ENCODE peak calls at places on chromosome 5, in five cellular contexts. A is AG09309, I is fibroblast of mammary gland, T is Caco-2, F is kidney epithelial cell. Q is an unnamed sample.

GRCh38 chr5:39569857-39570256 is 145.1 kb upstream of the DAB2 start:
- DNase-seq in A (no peak), I (no peak), F (no peak), T (no peak), Q (no peak)

GRCh38 chr5:171813270-171813669 is 27.7 kb downstream of the SMIM23 start:
- DNase-seq in I (no peak), F (no peak), A (no peak), T (no peak), Q (no peak)

GRCh38 chr5:113505181-113505580 is 8.3 kb upstream of the YTHDC2 start:
- DNase-seq in A (no peak), I (no peak), F (no peak), T (no peak), Q (no peak)

GRCh38 chr5:112862085-112862484 is 998 bp downstream of the SRP19 start:
- DNase-seq in A (no peak), T (no peak), I (no peak), F (no peak), Q (no peak)

GRCh38 chr5:147504001-147504400 is 5.9 kb downstream of the DPYSL3 start:
- DNase-seq in A (peak), T (no peak), I (peak), F (no peak), Q (peak)

GRCh38 chr5:95178046-95178651 is 106.7 kb downstream of the MCTP1 start:
- DNase-seq in A (no peak), T (peak), F (peak), I (peak), Q (peak)

GRCh38 chr5:132059696-132060500 is 557 bp upstream of the IL3 start:
- DNase-seq in I (no peak), F (no peak), A (no peak), T (peak), Q (no peak)

GRCh38 chr5:54257366-54258118 is 52.8 kb downstream of the ARL15 start:
- DNase-seq in I (no peak), F (no peak), T (no peak), A (no peak), Q (peak)

GRCh38 chr5:169114466-169114865 is 186.5 kb downstream of the SLIT3 start:
- DNase-seq in F (no peak), I (no peak), T (no peak), A (no peak), Q (no peak)

GRCh38 chr5:52920929-52921328 is 68.2 kb upstream of the ITGA2 start:
- DNase-seq in F (no peak), A (no peak), I (peak), T (no peak), Q (peak)

GRCh38 chr5:94968507-94969095 is 316.3 kb downstream of the MCTP1 start:
- DNase-seq in F (peak), T (peak), A (peak), I (peak), Q (peak)

GRCh38 chr5:115467631-115468030 is 76.9 kb downstream of the FEM1C start:
- DNase-seq in T (no peak), A (no peak), I (no peak), F (no peak), Q (no peak)
- TF ChIP-seq CTCF in T (no peak), A (no peak), I (no peak), F (no peak), Q (no peak)

DNA sequence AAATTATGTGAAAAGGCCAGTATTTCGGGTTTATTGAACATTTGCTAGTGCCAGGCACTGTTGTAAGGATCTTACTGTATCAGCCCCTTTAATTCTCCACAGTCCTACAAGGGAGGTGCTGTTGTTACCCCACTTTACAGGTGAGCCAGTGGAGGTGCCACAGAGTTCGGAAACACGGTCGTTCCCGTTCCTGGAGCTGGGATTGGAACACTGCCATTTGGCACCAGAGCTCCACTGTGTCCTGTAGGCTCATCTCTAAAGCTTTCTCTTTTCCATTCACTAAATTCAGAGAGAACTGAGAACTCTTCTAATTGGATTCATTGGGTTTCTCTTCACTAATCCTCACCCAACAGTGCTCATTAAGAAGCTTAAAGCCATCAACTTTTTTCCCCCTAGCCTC is 5.6 kb downstream of the ERGIC1 start:
- DNase-seq in F (no peak), I (no peak), T (no peak), A (no peak), Q (no peak)
- H3K4me3 ChIP-seq in F (no peak), I (no peak), T (no peak), A (no peak), Q (no peak)

GRCh38 chr5:42813533-42813932 is 1.8 kb upstream of the SELENOP start:
- DNase-seq in I (no peak), F (no peak), A (no peak), T (no peak), Q (no peak)
- TF ChIP-seq CTCF in I (no peak), F (no peak), A (no peak), T (no peak), Q (no peak)

GRCh38 chr5:154647760-154648143 is 107.4 kb upstream of the LARP1 start:
- DNase-seq in A (no peak), T (peak), F (no peak), I (no peak), Q (no peak)

GRCh38 chr5:154644745-154645411 is 110.3 kb upstream of the LARP1 start:
- DNase-seq in I (no peak), T (no peak), A (no peak), F (no peak), Q (no peak)

GRCh38 chr5:154648229-154648628 is 106.9 kb upstream of the LARP1 start:
- DNase-seq in F (no peak), I (no peak), A (no peak), T (no peak), Q (no peak)

GRCh38 chr5:154648706-154649105 is 106.5 kb upstream of the LARP1 start:
- DNase-seq in A (no peak), T (peak), I (peak), F (no peak), Q (no peak)

DNA sequence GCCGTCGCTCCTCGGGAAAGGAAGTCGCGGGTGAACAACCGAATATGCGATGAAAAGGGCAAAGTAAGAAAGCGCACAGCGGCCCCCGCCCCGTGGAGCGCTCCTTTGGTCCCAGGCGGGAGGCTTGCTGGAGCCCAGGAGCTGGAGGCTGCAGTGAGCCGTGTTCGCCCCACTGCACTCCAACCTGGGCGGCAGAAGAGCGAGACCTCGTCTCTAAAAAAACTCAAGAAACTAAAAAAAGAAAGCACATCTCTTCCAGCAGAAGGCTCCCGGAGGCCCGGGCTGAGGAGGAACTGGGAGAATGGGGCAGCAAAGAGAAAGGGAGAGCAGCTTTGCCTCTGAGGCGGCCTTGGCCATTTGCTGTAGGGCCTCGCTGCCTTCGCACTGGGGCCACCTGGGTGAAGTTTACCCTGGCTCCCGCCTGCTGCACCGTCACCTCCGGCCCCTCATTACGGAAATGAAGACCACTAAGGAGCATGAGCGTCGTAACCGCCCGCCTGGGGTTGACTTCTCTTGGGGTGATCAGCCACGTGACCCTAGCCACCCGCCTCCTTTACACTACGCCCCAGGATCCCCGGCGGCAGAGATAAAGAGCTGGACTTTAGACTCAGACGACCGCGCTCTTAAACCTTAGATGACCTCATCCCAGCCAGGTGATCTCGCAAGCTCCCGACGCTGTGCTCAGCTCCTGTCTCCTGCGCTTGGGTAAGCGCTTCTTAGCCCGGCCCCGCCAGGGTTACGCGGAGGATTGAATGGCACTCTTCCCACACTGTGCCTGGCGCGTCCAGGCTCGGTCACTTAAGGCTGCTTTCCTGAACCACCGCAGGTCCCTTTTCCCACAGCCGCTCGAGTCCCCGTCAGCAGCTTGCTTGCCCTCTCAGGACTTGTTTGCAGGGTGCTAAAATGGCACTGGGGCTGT is 108.1 kb upstream of the LARP1 start:
- DNase-seq in I (peak), T (peak), F (peak), A (no peak), Q (no peak)
- H3K4me3 ChIP-seq in I (peak), T (peak), F (peak), A (no peak), Q (peak)